ENCODE peak calls at places on chromosomes 16 and 17, in eight cellular contexts. R, E, G, L, N, Z, V and F are unnamed samples. For H3K36me3, the result is how much of the 10 kb centered on the place peaks cover.

GRCh38 chr17:73340093-73340596 is 28.3 kb upstream of the CDC42EP4 start:
- DNase-seq in R (no peak), E (no peak), G (no peak), L (no peak), N (no peak), Z (peak), V (peak), F (peak)

GRCh38 chr16:55179858-55180585 is 144.0 kb upstream of the IRX6 start:
- DNase-seq in R (no peak), E (no peak), G (no peak), L (no peak), N (no peak), Z (no peak), V (no peak), F (no peak)

GRCh38 chr16:76583466-76583865 is 306.3 kb downstream of the CNTNAP4 start:
- DNase-seq in R (peak), E (no peak), G (no peak), L (no peak), N (no peak), Z (no peak), V (no peak), F (no peak)

GRCh38 chr17:69874220-69874670 is 200.8 kb upstream of the KCNJ16 start:
- DNase-seq in R (no peak), E (no peak), G (no peak), L (no peak), N (no peak), Z (no peak), V (no peak), F (no peak)

GRCh38 chr16:23557779-23558330 is 328 bp downstream of the UBFD1 start:
- DNase-seq in R (no peak), E (no peak), G (no peak), L (peak), N (no peak), Z (no peak), V (peak), F (peak)

GRCh38 chr16:102060-102855 is 24.2 kb downstream of the MPG start:
- DNase-seq in R (no peak), E (peak), G (no peak), L (peak), N (no peak), Z (peak), V (peak), F (no peak)

GRCh38 chr16:89034573-89034961 is 57.6 kb upstream of the CBFA2T3 start:
- DNase-seq in R (no peak), E (no peak), G (no peak), L (no peak), N (no peak), Z (peak), V (no peak), F (no peak)

GRCh38 chr16:72189865-72190371 is 18.0 kb upstream of the PMFBP1 start:
- DNase-seq in R (no peak), E (no peak), G (no peak), L (no peak), N (no peak), Z (no peak), V (no peak), F (no peak)

GRCh38 chr17:27653572-27653971 is 22.6 kb downstream of the LGALS9 start:
- DNase-seq in R (no peak), E (no peak), G (no peak), L (no peak), N (no peak), Z (no peak), V (peak), F (no peak)

GRCh38 chr16:81650982-81651562 is 128.0 kb upstream of the PLCG2 start:
- DNase-seq in R (no peak), E (peak), G (no peak), L (peak), N (no peak), Z (no peak), V (peak), F (peak)

GRCh38 chr16:57760357-57761160 is 25.0 kb downstream of the KATNB1 start:
- DNase-seq in R (no peak), E (no peak), G (no peak), L (no peak), N (no peak), Z (no peak), V (no peak), F (no peak)

GRCh38 chr17:40615295-40615988 is 32.2 kb downstream of the SMARCE1 start:
- DNase-seq in R (peak), E (peak), G (peak), L (no peak), N (peak), Z (no peak), V (no peak), F (peak)

GRCh38 chr16:66942981-66943380 is 7.7 kb downstream of the CES2 start:
- DNase-seq in R (no peak), E (no peak), G (no peak), L (no peak), N (no peak), Z (no peak), V (no peak), F (no peak)

GRCh38 chr17:50583636-50584035 is 23.1 kb downstream of the CACNA1G start:
- DNase-seq in R (no peak), E (no peak), G (no peak), L (no peak), N (no peak), Z (no peak), V (no peak), F (no peak)

GRCh38 chr16:27312580-27313421 is 973 bp upstream of the IL4R start:
- DNase-seq in R (no peak), E (no peak), G (no peak), L (no peak), N (no peak), Z (peak), V (peak), F (no peak)
- H3K4me3 ChIP-seq in R (peak), E (peak), G (peak), L (peak), N (peak), Z (peak), V (peak), F (no peak)

GRCh38 chr16:14325921-14326401 is 254.8 kb downstream of the MRTFB start:
- DNase-seq in R (peak), E (no peak), G (no peak), L (no peak), N (no peak), Z (no peak), V (no peak), F (no peak)

GRCh38 chr16:14325502-14325901 is 254.4 kb downstream of the MRTFB start:
- DNase-seq in R (no peak), E (no peak), G (no peak), L (no peak), N (no peak), Z (no peak), V (no peak), F (no peak)

GRCh38 chr16:14333361-14333760 is 262.2 kb downstream of the MRTFB start:
- DNase-seq in R (no peak), E (no peak), G (no peak), L (no peak), N (no peak), Z (no peak), V (no peak), F (no peak)

GRCh38 chr16:14331020-14331419 is 259.9 kb downstream of the MRTFB start:
- DNase-seq in R (no peak), E (no peak), G (no peak), L (no peak), N (no peak), Z (no peak), V (no peak), F (no peak)

DNA sequence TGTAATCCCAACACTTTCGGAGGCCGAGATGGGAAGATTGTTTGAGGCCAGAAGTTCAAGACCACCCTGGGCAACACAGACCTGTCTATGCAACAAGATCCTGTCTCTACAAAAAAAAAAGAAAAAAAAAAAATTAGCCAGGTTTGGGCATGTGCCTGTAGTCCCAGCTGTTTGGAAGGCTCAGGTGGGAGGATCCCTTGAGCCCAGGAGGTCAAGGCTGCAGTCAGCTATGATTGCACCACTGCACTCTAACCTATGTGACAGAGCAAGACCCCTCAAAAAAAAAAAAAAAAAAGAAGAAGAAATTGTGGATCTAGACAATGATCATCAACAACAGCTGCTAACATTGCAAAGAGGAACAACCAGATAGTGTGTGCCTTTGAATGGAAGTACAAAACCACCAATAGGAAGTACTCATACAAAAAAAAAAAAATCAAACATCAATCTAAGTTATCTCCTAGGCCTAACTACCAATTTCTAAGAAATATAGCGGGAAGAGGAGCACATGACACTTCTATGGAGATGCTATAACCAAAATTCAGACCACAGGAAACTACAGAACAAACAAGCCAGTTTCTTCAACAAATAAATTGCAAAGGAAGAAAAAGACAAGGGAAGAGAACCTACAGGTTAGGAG is 258.7 kb downstream of the MRTFB start:
- DNase-seq in R (no peak), E (no peak), G (no peak), L (no peak), N (no peak), Z (no peak), V (no peak), F (no peak)
- TF ChIP-seq EP300 in R (no peak), E (no peak), G (no peak), L (no peak), N (no peak), Z (no peak), V (no peak), F (no peak)

GRCh38 chr17:7575959-7576358 is 3.5 kb upstream of the CD68 start:
- DNase-seq in R (no peak), E (no peak), G (no peak), L (no peak), N (no peak), Z (no peak), V (no peak), F (no peak)

GRCh38 chr17:7575481-7575883 is 4.0 kb upstream of the CD68 start:
- DNase-seq in R (no peak), E (no peak), G (no peak), L (no peak), N (no peak), Z (no peak), V (no peak), F (no peak)

GRCh38 chr17:7574176-7574953 is 5.1 kb upstream of the CD68 start:
- DNase-seq in R (no peak), E (no peak), G (no peak), L (no peak), N (no peak), Z (no peak), V (no peak), F (no peak)

GRCh38 chr17:7577327-7578199 is 1.9 kb upstream of the CD68 start:
- DNase-seq in R (no peak), E (no peak), G (no peak), L (no peak), N (no peak), Z (no peak), V (no peak), F (no peak)

DNA sequence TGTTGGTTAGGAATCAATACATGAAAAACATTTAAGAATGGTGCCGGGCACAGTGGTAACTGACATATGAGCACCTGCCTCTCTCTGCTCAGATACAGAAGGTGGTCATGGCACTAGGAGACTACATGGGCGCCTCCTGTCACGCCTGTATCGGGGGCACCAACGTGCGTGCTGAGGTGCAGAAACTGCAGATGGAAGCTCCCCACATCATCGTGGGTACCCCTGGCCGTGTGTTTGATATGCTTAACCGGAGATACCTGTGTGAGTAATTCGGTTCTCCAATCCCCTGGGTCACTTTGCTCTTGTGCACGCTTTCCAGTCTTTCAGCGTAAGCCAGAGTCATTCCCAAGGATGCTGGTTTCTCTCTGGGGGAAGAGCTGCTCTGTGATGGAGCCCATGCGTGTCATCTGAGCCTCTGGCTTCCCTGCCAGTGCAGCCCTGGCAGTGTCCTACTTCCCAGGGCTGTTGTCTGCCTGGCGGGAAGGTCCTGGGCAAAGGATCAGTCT is 3.0 kb upstream of the CD68 start:
- DNase-seq in R (no peak), E (no peak), G (no peak), L (no peak), N (no peak), Z (no peak), V (no peak), F (no peak)
- H3K36me3 ChIP-seq in R (half or more), E (under half), G (under half), L (under half), N (under half), Z (half or more), V (half or more), F (under half)

GRCh38 chr16:86203557-86204275 is 304.8 kb downstream of the IRF8 start:
- DNase-seq in R (no peak), E (no peak), G (no peak), L (no peak), N (no peak), Z (no peak), V (no peak), F (no peak)
- H3K4me3 ChIP-seq in R (no peak), E (no peak), G (no peak), L (no peak), N (no peak), Z (no peak), V (no peak), F (no peak)

GRCh38 chr17:79918581-79919163 is 79.4 kb upstream of the CBX4 start:
- DNase-seq in R (no peak), E (no peak), G (no peak), L (no peak), N (no peak), Z (no peak), V (no peak), F (no peak)

GRCh38 chr17:79916506-79916905 is 77.3 kb upstream of the CBX4 start:
- DNase-seq in R (no peak), E (peak), G (no peak), L (no peak), N (no peak), Z (no peak), V (no peak), F (no peak)

GRCh38 chr17:79916991-79917901 is 78.0 kb upstream of the CBX4 start:
- DNase-seq in R (no peak), E (peak), G (no peak), L (no peak), N (no peak), Z (no peak), V (no peak), F (no peak)

GRCh38 chr17:79919164-79919585 is 79.9 kb upstream of the CBX4 start:
- DNase-seq in R (peak), E (peak), G (no peak), L (peak), N (no peak), Z (no peak), V (peak), F (peak)

DNA sequence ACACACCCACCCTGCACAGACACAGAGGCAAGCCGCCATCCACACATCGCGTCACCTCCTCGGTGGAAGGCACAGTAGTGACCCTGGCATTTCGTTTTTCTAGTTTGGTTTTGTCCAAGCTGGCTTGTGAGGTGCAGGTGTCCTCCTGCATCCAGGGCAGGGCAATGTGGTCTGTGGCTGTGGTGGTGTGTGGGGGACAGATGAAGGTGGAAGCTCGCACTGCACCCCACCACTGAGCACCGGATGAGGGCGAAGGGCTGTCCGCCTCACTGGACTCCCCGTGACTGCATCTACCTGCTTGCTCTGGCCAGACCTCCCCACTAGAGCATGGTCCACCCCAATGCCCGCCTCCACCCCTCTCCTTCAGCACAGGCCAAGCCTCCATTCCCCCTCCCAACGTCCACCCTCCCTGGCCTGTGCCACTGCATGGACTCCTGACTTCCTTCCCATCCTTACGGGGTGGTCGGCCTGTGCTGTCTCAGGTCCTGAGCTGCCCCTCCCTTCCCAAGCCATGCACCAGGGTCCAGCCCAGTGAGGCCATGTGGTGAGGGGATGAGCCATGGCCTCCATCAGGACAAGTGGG is 78.8 kb upstream of the CBX4 start:
- DNase-seq in R (no peak), E (no peak), G (no peak), L (no peak), N (no peak), Z (no peak), V (no peak), F (no peak)
- TF ChIP-seq EP300 in R (no peak), E (no peak), G (no peak), L (no peak), N (no peak), Z (no peak), V (no peak), F (no peak)

DNA sequence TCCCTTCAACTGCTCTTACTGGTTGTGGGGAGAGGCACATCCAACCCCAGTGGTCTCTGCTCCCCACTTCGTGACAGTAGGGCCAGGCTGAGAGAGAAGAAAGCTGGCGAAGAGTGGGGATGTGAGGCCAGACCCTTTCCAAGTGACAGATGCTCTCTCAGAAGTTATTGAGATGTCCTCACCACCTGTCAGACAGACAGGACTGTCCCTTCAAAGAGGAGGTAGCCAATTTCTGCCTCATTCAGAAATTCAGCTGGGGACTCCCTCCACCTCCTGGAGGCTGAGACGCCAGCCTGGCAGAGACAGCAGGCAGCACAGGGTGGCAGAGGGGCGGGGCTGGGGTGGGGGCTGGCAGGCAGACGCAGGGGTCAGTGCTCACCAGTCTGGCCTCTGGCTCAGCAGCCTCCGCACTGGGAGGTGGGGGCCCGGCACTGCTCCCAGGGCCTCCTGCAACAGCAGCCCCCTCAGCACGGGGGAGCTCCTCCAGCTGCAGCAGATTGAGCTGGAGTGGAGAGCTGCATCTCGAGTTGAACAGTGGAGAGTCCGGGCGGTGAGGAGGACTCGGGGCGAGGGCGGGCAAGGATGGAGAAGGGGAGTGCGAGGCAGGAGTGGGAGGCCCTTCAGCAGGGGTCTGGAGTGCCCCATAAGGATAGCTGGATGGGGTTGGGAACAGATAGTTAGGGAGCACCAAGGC is 9.2 kb downstream of the PER1 start:
- DNase-seq in R (no peak), E (peak), G (no peak), L (no peak), N (no peak), Z (no peak), V (peak), F (no peak)
- H3K36me3 ChIP-seq in R (under half), E (under half), G (half or more), L (under half), N (under half), Z (half or more), V (half or more), F (half or more)

GRCh38 chr17:49001671-49002070 is 4.5 kb downstream of the IGF2BP1 start:
- DNase-seq in R (no peak), E (no peak), G (no peak), L (no peak), N (no peak), Z (no peak), V (no peak), F (no peak)
- H3K4me3 ChIP-seq in R (no peak), E (no peak), G (no peak), L (no peak), N (peak), Z (no peak), V (no peak), F (no peak)

DNA sequence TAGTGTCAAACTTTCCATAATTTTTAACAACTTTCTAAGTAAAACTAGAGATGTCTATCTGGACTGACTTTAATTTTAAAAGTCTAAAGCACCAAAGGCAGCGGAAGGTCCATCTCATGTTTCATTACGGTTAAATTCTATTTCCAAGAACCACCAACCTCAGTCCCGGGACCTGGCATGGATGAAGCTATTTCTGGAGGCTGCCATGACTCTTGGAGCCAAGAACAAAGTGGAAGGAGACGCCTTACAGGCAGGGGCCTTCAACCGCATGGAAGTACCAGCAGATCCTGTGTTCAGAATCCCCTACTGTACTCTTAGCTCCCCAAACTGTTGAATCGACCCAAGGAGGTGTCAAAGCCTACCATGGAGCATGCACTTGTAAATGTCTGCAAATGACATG is 180.5 kb downstream of the XYLT1 start:
- DNase-seq in R (no peak), E (no peak), G (no peak), L (no peak), N (no peak), Z (no peak), V (no peak), F (no peak)
- TF ChIP-seq EP300 in R (no peak), E (no peak), G (no peak), L (no peak), N (no peak), Z (no peak), V (no peak), F (no peak)